ENCODE peak calls at places on chromosomes 5 and 9, in six cellular contexts. One of them, this sample, is unnamed.

GRCh38 chr9:33329996-33330395 is 39.7 kb downstream of the NFX1 start:
- DNase-seq in heart left ventricle: no peak
- DNase-seq in transverse colon: peak
- DNase-seq in esophagus squamous epithelium: no peak
- DNase-seq in sigmoid colon: no peak
- DNase-seq in spleen: no peak
- DNase-seq in this sample: no peak

GRCh38 chr5:56356121-56356875 is 123.2 kb upstream of the ANKRD55 start:
- DNase-seq in heart left ventricle: no peak
- DNase-seq in transverse colon: no peak
- DNase-seq in esophagus squamous epithelium: no peak
- DNase-seq in sigmoid colon: no peak
- DNase-seq in spleen: no peak
- DNase-seq in this sample: no peak

GRCh38 chr9:107952773-107953172 is 463.2 kb upstream of the KLF4 start:
- DNase-seq in heart left ventricle: no peak
- DNase-seq in transverse colon: no peak
- DNase-seq in esophagus squamous epithelium: no peak
- DNase-seq in sigmoid colon: no peak
- DNase-seq in spleen: no peak
- DNase-seq in this sample: no peak

GRCh38 chr5:36398137-36398536 is 96.4 kb upstream of the RANBP3L start:
- DNase-seq in heart left ventricle: no peak
- DNase-seq in transverse colon: no peak
- DNase-seq in esophagus squamous epithelium: no peak
- DNase-seq in sigmoid colon: no peak
- DNase-seq in spleen: no peak
- DNase-seq in this sample: no peak

GRCh38 chr9:35907732-35908483 is 1.4 kb upstream of the SPAAR start:
- DNase-seq in heart left ventricle: peak
- DNase-seq in transverse colon: peak
- DNase-seq in esophagus squamous epithelium: no peak
- DNase-seq in sigmoid colon: peak
- DNase-seq in spleen: no peak
- DNase-seq in this sample: peak

GRCh38 chr9:35519697-35520403 is 29.9 kb downstream of the RUSC2 start:
- DNase-seq in heart left ventricle: no peak
- DNase-seq in transverse colon: no peak
- DNase-seq in esophagus squamous epithelium: no peak
- DNase-seq in sigmoid colon: no peak
- DNase-seq in spleen: no peak
- DNase-seq in this sample: no peak

GRCh38 chr5:167294861-167295685 is 996.4 kb upstream of the WWC1 start:
- DNase-seq in heart left ventricle: no peak
- DNase-seq in transverse colon: peak
- DNase-seq in esophagus squamous epithelium: no peak
- DNase-seq in sigmoid colon: no peak
- DNase-seq in spleen: no peak
- DNase-seq in this sample: no peak

GRCh38 chr9:133967024-133967741 is 24.9 kb downstream of the VAV2 start:
- DNase-seq in heart left ventricle: no peak
- DNase-seq in transverse colon: no peak
- DNase-seq in esophagus squamous epithelium: no peak
- DNase-seq in sigmoid colon: no peak
- DNase-seq in spleen: no peak
- DNase-seq in this sample: no peak

GRCh38 chr9:73155389-73155788 is 3.7 kb downstream of the ANXA1 start:
- DNase-seq in heart left ventricle: no peak
- DNase-seq in transverse colon: no peak
- DNase-seq in esophagus squamous epithelium: no peak
- DNase-seq in sigmoid colon: no peak
- DNase-seq in spleen: no peak
- DNase-seq in this sample: no peak

GRCh38 chr5:82259172-82259800 is 18.9 kb downstream of the RPS23 start:
- DNase-seq in heart left ventricle: no peak
- DNase-seq in transverse colon: no peak
- DNase-seq in esophagus squamous epithelium: no peak
- DNase-seq in sigmoid colon: no peak
- DNase-seq in spleen: no peak
- DNase-seq in this sample: no peak

GRCh38 chr5:170632985-170633234 is 129.1 kb downstream of the KCNIP1 start:
- DNase-seq in heart left ventricle: peak
- DNase-seq in transverse colon: peak
- DNase-seq in esophagus squamous epithelium: no peak
- DNase-seq in sigmoid colon: peak
- DNase-seq in spleen: peak
- DNase-seq in this sample: no peak

GRCh38 chr5:89270901-89271300 is 387.9 kb upstream of the MEF2C start:
- DNase-seq in heart left ventricle: no peak
- DNase-seq in transverse colon: no peak
- DNase-seq in esophagus squamous epithelium: no peak
- DNase-seq in sigmoid colon: no peak
- DNase-seq in spleen: no peak
- DNase-seq in this sample: no peak

GRCh38 chr9:108784128-108784490 is 71.7 kb downstream of the ACTL7B start:
- DNase-seq in heart left ventricle: no peak
- DNase-seq in transverse colon: no peak
- DNase-seq in esophagus squamous epithelium: no peak
- DNase-seq in sigmoid colon: no peak
- DNase-seq in spleen: no peak
- DNase-seq in this sample: no peak

GRCh38 chr5:22779499-22779898 is 73.6 kb downstream of the CDH12 start:
- DNase-seq in heart left ventricle: no peak
- DNase-seq in transverse colon: no peak
- DNase-seq in esophagus squamous epithelium: no peak
- DNase-seq in sigmoid colon: no peak
- DNase-seq in spleen: no peak
- DNase-seq in this sample: no peak

GRCh38 chr5:111779260-111780254 is 22.6 kb upstream of the NREP start:
- DNase-seq in heart left ventricle: peak
- DNase-seq in transverse colon: no peak
- DNase-seq in esophagus squamous epithelium: no peak
- DNase-seq in sigmoid colon: no peak
- DNase-seq in spleen: no peak
- DNase-seq in this sample: no peak

GRCh38 chr9:110828148-110828730 is 159.6 kb downstream of the MUSK start:
- DNase-seq in heart left ventricle: peak
- DNase-seq in transverse colon: no peak
- DNase-seq in esophagus squamous epithelium: no peak
- DNase-seq in sigmoid colon: peak
- DNase-seq in spleen: no peak
- DNase-seq in this sample: no peak

GRCh38 chr9:76707510-76707909 is 56.7 kb upstream of the PCA3 start:
- DNase-seq in heart left ventricle: no peak
- DNase-seq in transverse colon: no peak
- DNase-seq in esophagus squamous epithelium: no peak
- DNase-seq in sigmoid colon: no peak
- DNase-seq in spleen: no peak
- DNase-seq in this sample: no peak

GRCh38 chr5:36876965-36877666 is 547 bp downstream of the NIPBL start:
- DNase-seq in heart left ventricle: peak
- DNase-seq in transverse colon: peak
- DNase-seq in esophagus squamous epithelium: peak
- DNase-seq in sigmoid colon: peak
- DNase-seq in spleen: peak
- DNase-seq in this sample: peak

DNA sequence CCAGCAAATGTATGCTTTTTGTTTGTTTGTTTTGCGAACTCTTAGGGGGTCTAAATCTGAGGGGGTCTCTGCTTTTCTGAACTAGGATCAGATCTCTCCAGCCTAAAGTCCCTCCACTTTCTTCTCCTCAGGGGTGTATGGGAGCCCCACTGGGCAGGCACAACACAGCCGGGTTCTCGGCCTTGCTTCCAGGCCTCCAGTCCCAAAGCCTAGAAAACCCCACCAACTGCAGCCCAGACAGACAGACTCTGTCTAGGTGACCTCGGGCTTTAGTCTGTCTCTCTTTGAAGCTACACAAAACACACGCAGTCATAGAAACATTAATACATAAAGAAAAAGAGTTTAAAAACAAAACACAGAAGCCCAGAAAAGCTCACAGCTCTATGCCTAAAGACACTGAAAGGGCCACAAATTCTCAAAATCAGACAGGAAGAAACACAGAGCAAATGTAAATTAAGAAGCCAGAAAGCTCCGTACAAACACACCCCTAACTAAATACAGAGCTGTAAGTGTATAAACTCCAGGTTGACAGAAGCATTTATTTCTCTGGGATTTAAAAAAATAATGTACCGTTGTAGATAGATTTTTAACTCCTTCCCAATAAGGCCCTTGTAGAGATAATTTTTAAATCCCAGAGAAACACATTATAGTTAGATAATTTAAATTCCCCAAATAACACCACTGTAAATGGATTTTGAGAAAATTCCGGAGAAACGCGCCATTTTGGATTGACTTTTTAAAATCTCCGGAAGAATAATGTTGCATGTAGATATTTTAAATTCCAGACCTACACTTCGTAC is 2.0 kb downstream of the PITX1 start:
- DNase-seq in heart left ventricle: no peak
- DNase-seq in transverse colon: no peak
- DNase-seq in esophagus squamous epithelium: no peak
- DNase-seq in sigmoid colon: no peak
- DNase-seq in spleen: no peak
- DNase-seq in this sample: no peak
- H3K4me3 ChIP-seq in heart left ventricle: no peak
- H3K4me3 ChIP-seq in transverse colon: peak
- H3K4me3 ChIP-seq in esophagus squamous epithelium: peak
- H3K4me3 ChIP-seq in sigmoid colon: peak
- H3K4me3 ChIP-seq in spleen: no peak
- H3K4me3 ChIP-seq in this sample: no peak

GRCh38 chr5:119746984-119747383 is 117.6 kb downstream of the FAM170A start:
- DNase-seq in heart left ventricle: no peak
- DNase-seq in transverse colon: no peak
- DNase-seq in esophagus squamous epithelium: no peak
- DNase-seq in sigmoid colon: no peak
- DNase-seq in spleen: no peak
- DNase-seq in this sample: no peak
- TF ChIP-seq POLR2A in heart left ventricle: no peak
- TF ChIP-seq POLR2A in transverse colon: no peak
- TF ChIP-seq POLR2A in esophagus squamous epithelium: no peak
- TF ChIP-seq POLR2A in sigmoid colon: no peak
- TF ChIP-seq POLR2A in spleen: no peak
- TF ChIP-seq POLR2A in this sample: no peak

DNA sequence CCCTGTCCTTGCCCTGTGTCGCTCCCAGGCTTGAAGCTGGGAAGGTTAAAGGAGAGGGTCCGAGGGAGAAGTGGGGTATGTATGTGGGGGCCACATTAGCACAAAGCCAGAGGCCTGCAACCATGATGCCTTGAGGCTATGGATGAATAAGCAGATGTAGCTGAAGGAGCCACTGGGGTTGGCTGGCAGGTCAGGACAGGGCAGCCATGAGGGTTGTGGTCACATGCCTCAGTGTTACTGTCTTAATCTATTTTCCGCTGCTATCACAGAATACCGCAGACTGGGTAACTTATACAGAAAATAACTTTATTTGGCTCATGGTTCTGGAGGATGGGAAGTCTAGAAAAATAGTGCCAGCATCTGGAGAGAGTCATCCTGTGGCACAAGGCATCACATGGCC is 9.2 kb upstream of the GRHPR start:
- DNase-seq in heart left ventricle: no peak
- DNase-seq in transverse colon: no peak
- DNase-seq in esophagus squamous epithelium: no peak
- DNase-seq in sigmoid colon: no peak
- DNase-seq in spleen: peak
- DNase-seq in this sample: no peak
- H3K4me3 ChIP-seq in heart left ventricle: no peak
- H3K4me3 ChIP-seq in transverse colon: no peak
- H3K4me3 ChIP-seq in esophagus squamous epithelium: no peak
- H3K4me3 ChIP-seq in sigmoid colon: no peak
- H3K4me3 ChIP-seq in spleen: no peak
- H3K4me3 ChIP-seq in this sample: no peak

DNA sequence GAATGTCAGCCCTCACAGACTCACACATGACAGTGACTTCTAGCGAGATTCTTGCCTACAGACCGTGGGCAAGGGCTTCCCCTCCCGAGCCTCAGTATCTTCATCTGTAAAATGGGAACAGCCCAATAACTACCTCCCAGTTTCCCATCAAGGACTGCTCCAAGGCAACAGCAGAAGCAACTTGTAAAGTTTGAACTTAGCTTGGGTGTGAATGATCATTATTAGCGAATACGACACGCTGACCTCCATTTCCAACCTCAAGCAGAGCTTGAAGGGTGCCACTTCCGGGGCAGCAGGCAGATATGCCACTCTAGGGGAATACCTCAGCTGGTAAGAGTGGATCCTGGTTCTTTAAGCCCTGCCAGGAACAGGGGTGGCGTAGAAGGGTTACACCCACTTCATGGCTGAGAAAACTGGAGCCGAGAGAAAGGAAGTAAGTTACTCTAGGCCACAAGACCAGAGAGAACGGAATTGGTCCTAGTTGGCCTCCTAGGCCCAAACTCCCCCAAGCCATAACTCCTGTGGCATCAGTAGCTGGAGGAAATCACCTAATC is 2.0 kb downstream of the RNF44 start:
- DNase-seq in heart left ventricle: peak
- DNase-seq in transverse colon: peak
- DNase-seq in esophagus squamous epithelium: no peak
- DNase-seq in sigmoid colon: no peak
- DNase-seq in spleen: peak
- DNase-seq in this sample: no peak
- TF ChIP-seq POLR2A in heart left ventricle: no peak
- TF ChIP-seq POLR2A in transverse colon: peak
- TF ChIP-seq POLR2A in esophagus squamous epithelium: no peak
- TF ChIP-seq POLR2A in sigmoid colon: peak
- TF ChIP-seq POLR2A in spleen: no peak
- TF ChIP-seq POLR2A in this sample: no peak

GRCh38 chr5:60521379-60522298 is 178.3 kb downstream of the DEPDC1B start:
- DNase-seq in heart left ventricle: no peak
- DNase-seq in transverse colon: no peak
- DNase-seq in esophagus squamous epithelium: no peak
- DNase-seq in sigmoid colon: no peak
- DNase-seq in spleen: no peak
- DNase-seq in this sample: no peak
- H3K4me3 ChIP-seq in heart left ventricle: no peak
- H3K4me3 ChIP-seq in transverse colon: no peak
- H3K4me3 ChIP-seq in esophagus squamous epithelium: no peak
- H3K4me3 ChIP-seq in sigmoid colon: no peak
- H3K4me3 ChIP-seq in spleen: no peak
- H3K4me3 ChIP-seq in this sample: no peak